ENCODE peak calls at places on chromosome 15, in eight cellular contexts. T is epithelial cell of esophagus, G is aorta, J is HAP-1, Y is stomach, Z is mesenchymal stem cell, L is AG04449, A is heart right ventricle. N is an unnamed sample.

GRCh38 chr15:90008607-90009006 is 7.5 kb downstream of the ZNF710 start:
- DNase-seq in T (no peak), G (no peak), J (no peak), Y (no peak), Z (no peak), L (no peak), A (no peak), N (no peak)

GRCh38 chr15:42082832-42083604 is 11.3 kb downstream of the PLA2G4D start:
- DNase-seq in T (no peak), G (no peak), J (no peak), Y (peak), Z (no peak), L (no peak), A (no peak), N (peak)

GRCh38 chr15:31020542-31020941 is 29.1 kb upstream of the MTMR10 start:
- DNase-seq in T (no peak), G (no peak), J (no peak), Y (no peak), Z (no peak), L (no peak), A (no peak), N (no peak)

GRCh38 chr15:35397027-35397426 is 148.9 kb downstream of the DPH6 start:
- DNase-seq in T (no peak), G (no peak), J (no peak), Y (no peak), Z (peak), L (no peak), A (no peak), N (no peak)

GRCh38 chr15:101172421-101173097 is 79.3 kb downstream of the CHSY1 start:
- DNase-seq in T (no peak), G (no peak), J (no peak), Y (no peak), Z (no peak), L (no peak), A (no peak), N (no peak)

GRCh38 chr15:64571857-64572291 is 111.5 kb downstream of the ZNF609 start:
- DNase-seq in T (peak), G (no peak), J (no peak), Y (peak), Z (no peak), L (no peak), A (no peak), N (no peak)

GRCh38 chr15:101795455-101795854 is 7.9 kb upstream of the OR4F6 start:
- DNase-seq in T (peak), G (no peak), J (no peak), Y (no peak), Z (peak), L (peak), A (no peak), N (no peak)

GRCh38 chr15:92391640-92392039 is 2.0 kb upstream of the ST8SIA2 start:
- DNase-seq in T (peak), G (no peak), J (peak), Y (no peak), Z (peak), L (no peak), A (no peak), N (no peak)

GRCh38 chr15:31328999-31329639 is 2.5 kb downstream of the KLF13 start:
- DNase-seq in T (peak), G (no peak), J (peak), Y (no peak), Z (no peak), L (no peak), A (no peak), N (no peak)

GRCh38 chr15:45116482-45117326 is 2.6 kb downstream of the DUOXA2 start:
- DNase-seq in T (no peak), G (no peak), J (no peak), Y (no peak), Z (peak), L (no peak), A (no peak), N (no peak)
- H3K4me3 ChIP-seq in T (no peak), G (no peak), J (no peak), Y (no peak), Z (no peak), L (no peak), A (no peak), N (peak)

DNA sequence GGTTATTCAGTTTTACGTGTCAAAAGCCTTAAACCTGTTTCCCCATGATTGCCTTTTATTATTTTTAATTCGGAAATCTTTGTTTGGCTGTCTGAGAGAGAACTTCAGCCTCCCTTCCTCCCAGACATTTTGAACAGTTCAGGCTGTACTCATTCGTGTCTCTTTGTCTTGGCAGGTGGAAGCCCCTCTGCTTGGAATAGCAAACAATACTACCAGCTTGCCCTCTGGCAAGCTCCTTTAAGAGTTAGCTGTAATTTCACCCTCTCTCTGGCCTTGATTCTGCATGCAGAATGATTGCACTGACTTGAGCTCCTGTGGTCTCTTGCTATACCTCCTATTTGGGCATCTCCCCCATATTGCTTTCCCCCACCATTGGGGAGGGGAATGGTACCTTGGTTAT is 11.7 kb downstream of the IGF1R start:
- DNase-seq in T (no peak), G (no peak), J (no peak), Y (no peak), Z (no peak), L (no peak), A (no peak), N (no peak)
- H3K4me3 ChIP-seq in T (no peak), G (no peak), J (no peak), Y (no peak), Z (no peak), L (no peak), A (no peak), N (no peak)

DNA sequence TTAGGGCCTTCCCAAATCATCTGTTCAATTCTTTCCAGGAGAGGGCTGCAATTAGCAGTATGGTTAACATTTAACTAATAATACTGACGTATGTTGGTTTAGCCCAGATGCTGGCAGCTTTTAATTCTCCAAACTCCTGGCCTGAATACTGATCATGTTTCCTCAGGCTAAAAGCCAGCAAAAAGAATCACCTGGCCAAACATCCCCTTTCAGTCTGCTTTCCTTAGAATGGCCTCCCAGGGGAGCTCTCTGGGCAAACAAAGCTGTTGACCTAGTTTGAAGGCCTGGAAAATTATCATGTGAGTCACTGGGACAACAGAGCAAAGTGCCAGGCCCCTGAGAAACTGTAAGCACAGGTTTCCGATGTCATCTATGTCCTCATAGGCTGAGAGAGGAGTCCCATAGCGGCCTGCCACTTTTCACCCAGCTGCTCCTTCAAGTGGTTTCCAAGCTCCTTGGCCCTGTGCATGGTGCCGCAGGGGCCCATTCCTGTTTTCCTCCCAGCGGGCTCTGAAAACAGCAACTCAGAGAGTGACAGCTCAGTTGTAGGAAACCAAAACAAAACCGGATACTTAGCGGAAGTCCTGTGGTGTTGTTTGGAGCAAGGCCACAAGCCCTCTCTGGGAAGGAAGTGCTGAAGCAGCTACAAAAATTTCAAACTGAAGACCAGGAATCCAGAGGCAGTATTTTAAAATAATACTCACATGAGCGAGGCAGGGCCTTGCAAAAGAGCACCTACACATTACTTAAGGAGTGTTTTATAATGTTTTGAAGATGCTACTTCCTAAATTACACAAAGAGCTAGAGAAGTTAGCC is 36.5 kb upstream of the RAB11A start:
- DNase-seq in T (peak), G (peak), J (peak), Y (peak), Z (peak), L (peak), A (peak), N (peak)
- H3K4me3 ChIP-seq in T (no peak), G (peak), J (no peak), Y (peak), Z (no peak), L (peak), A (peak), N (peak)

GRCh38 chr15:40565333-40566238 is 744 bp upstream of the CCDC32 start:
- DNase-seq in T (no peak), G (no peak), J (no peak), Y (no peak), Z (no peak), L (no peak), A (no peak), N (no peak)
- H3K4me3 ChIP-seq in T (peak), G (peak), J (peak), Y (peak), Z (no peak), L (peak), A (peak), N (peak)

GRCh38 chr15:57203906-57204305 is 172.4 kb upstream of the CGNL1 start:
- DNase-seq in T (no peak), G (no peak), J (no peak), Y (no peak), Z (no peak), L (no peak), A (no peak), N (no peak)

GRCh38 chr15:57196865-57197264 is 179.4 kb upstream of the CGNL1 start:
- DNase-seq in T (peak), G (no peak), J (no peak), Y (no peak), Z (no peak), L (no peak), A (no peak), N (no peak)

GRCh38 chr15:57201578-57201977 is 174.7 kb upstream of the CGNL1 start:
- DNase-seq in T (no peak), G (no peak), J (no peak), Y (no peak), Z (no peak), L (no peak), A (no peak), N (no peak)

GRCh38 chr15:57198654-57199241 is 177.6 kb upstream of the CGNL1 start:
- DNase-seq in T (peak), G (no peak), J (peak), Y (no peak), Z (no peak), L (no peak), A (no peak), N (no peak)
- H3K4me3 ChIP-seq in T (no peak), G (no peak), J (no peak), Y (no peak), Z (no peak), L (no peak), A (no peak), N (no peak)

DNA sequence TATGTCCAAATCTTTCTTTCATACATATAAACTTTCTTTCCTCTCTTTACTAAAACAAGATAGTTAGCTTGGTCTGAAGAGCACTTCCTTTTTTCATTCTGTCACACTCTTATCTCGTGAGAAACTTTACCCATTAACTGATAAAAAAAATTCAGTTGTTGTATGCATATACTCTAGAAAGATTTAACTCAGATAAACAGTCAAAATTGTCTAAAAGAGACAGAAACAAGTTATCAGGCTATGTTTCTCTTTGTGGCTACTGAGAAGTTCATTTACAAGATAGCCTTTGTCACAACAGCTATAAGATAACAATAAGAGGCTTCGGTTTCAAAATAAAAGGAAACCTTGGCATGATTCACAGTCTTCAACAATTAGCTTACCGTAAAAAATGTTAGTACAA is 235.7 kb upstream of the ATP10A start:
- DNase-seq in T (no peak), G (no peak), J (no peak), Y (no peak), Z (no peak), L (no peak), A (no peak), N (no peak)
- H3K4me3 ChIP-seq in T (no peak), G (no peak), J (no peak), Y (no peak), Z (no peak), L (no peak), A (no peak), N (no peak)

DNA sequence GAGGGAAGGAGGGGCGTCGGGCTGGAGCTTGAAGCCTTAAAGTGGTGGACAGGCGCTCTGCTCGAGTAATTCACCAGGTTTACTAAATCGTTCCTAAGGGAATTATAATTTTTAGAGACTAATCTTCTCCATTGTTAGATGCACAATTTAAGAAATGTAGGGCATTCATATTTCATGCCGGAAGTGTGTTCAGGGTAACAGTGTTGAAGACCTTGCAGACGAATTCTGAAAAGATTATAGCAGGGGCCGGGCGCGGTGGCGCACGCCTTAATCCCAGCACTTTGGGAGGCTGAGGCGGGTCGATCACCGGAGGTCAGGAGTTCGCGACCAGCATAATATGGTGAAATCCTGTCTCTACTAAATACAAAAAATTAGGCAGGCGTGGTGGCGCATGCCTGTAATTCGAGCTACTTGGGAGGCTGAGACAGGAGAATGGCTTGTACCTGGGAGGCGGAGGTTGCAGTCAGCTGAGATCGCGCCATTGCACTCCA is 365 bp upstream of the GTF2A2 start:
- DNase-seq in T (no peak), G (no peak), J (no peak), Y (no peak), Z (no peak), L (no peak), A (no peak), N (no peak)
- H3K4me3 ChIP-seq in T (peak), G (peak), J (peak), Y (peak), Z (no peak), L (peak), A (peak), N (peak)

GRCh38 chr15:69118089-69118488 is 42.3 kb upstream of the GLCE start:
- DNase-seq in T (peak), G (no peak), J (no peak), Y (no peak), Z (no peak), L (no peak), A (no peak), N (no peak)
- H3K4me3 ChIP-seq in T (no peak), G (no peak), J (no peak), Y (no peak), Z (no peak), L (no peak), A (no peak), N (no peak)

N was measured in coronary artery.